ENCODE peak calls at places on chromosomes 5 and 9, in six cellular contexts. N, Q, Z, G, H and A are unnamed samples.

GRCh38 chr9:115167175-115167574 is 49.2 kb upstream of the TNC start:
- DNase-seq in Z (no peak), Q (no peak), G (no peak), N (no peak), H (peak), A (no peak)

GRCh38 chr5:6729400-6730310 is 16.4 kb downstream of the TENT4A start:
- DNase-seq in Z (no peak), Q (peak), H (peak), G (no peak), N (no peak), A (no peak)

GRCh38 chr5:1050449-1051365 is 42.1 kb downstream of the NKD2 start:
- DNase-seq in Q (no peak), Z (no peak), H (no peak), G (no peak), N (no peak), A (no peak)

GRCh38 chr9:134854541-134854981 is 26.0 kb upstream of the FCN2 start:
- DNase-seq in Q (no peak), H (no peak), G (no peak), N (no peak), Z (no peak), A (no peak)

GRCh38 chr5:145510324-145510723 is 324.8 kb downstream of the PRELID2 start:
- DNase-seq in H (no peak), Z (no peak), N (no peak), G (no peak), Q (no peak), A (no peak)

GRCh38 chr5:107398703-107399102 is 272.0 kb downstream of the EFNA5 start:
- DNase-seq in Q (no peak), H (no peak), G (no peak), N (no peak), Z (no peak), A (no peak)

GRCh38 chr9:87270241-87271234 is 227.1 kb upstream of the DAPK1 start:
- DNase-seq in Z (no peak), N (no peak), Q (peak), H (peak), G (no peak), A (no peak)

GRCh38 chr9:123432331-123433236 is 76.6 kb downstream of the CRB2 start:
- DNase-seq in Q (no peak), G (no peak), Z (no peak), N (no peak), H (no peak), A (no peak)

GRCh38 chr5:75640395-75640794 is 29.1 kb downstream of the ANKDD1B start:
- DNase-seq in G (no peak), Z (no peak), H (peak), N (no peak), Q (no peak), A (no peak)

GRCh38 chr9:99299214-99300102 is 77.4 kb downstream of the SEC61B start:
- DNase-seq in G (no peak), H (peak), Q (no peak), N (peak), Z (no peak), A (no peak)

GRCh38 chr5:147751156-147751830 is 31.2 kb downstream of the JAKMIP2 start:
- DNase-seq in G (no peak), H (no peak), Q (no peak), Z (no peak), N (peak), A (no peak)

GRCh38 chr5:128534729-128535128 is 3.3 kb downstream of the FBN2 start:
- DNase-seq in Z (no peak), G (no peak), Q (peak), H (peak), N (no peak), A (no peak)

GRCh38 chr5:103424008-103424407 is 138.6 kb downstream of the NUDT12 start:
- DNase-seq in Z (no peak), N (no peak), G (no peak), Q (no peak), H (no peak), A (no peak)

GRCh38 chr5:62043289-62044274 is 262.4 kb upstream of the KIF2A start:
- DNase-seq in H (no peak), G (no peak), Z (no peak), N (no peak), Q (no peak), A (no peak)

GRCh38 chr5:154516475-154516874 is 38.4 kb upstream of the HAND1 start:
- DNase-seq in N (no peak), H (no peak), G (no peak), Q (no peak), Z (no peak), A (no peak)

GRCh38 chr5:15938961-15939360 is 240.6 kb downstream of the MARCHF11 start:
- DNase-seq in Z (no peak), N (no peak), Q (no peak), G (no peak), H (peak), A (no peak)

GRCh38 chr5:9558319-9558965 is 12.6 kb upstream of the SEMA5A start:
- DNase-seq in G (no peak), N (no peak), H (no peak), Q (peak), Z (no peak), A (no peak)

GRCh38 chr9:69190866-69191672 is 17.0 kb downstream of the TJP2 start:
- DNase-seq in N (no peak), Q (no peak), Z (no peak), G (no peak), H (no peak), A (no peak)

GRCh38 chr9:89608646-89609335 is 4.0 kb downstream of the GADD45G start:
- DNase-seq in Q (no peak), H (no peak), G (no peak), Z (no peak), N (no peak), A (no peak)

GRCh38 chr5:1736065-1736464 is 63.6 kb downstream of the MRPL36 start:
- DNase-seq in H (no peak), G (no peak), Q (no peak), Z (no peak), N (no peak), A (no peak)

GRCh38 chr5:72434781-72435437 is 72.3 kb downstream of the ZNF366 start:
- DNase-seq in H (no peak), G (no peak), N (no peak), Q (no peak), Z (no peak), A (no peak)

GRCh38 chr9:136518623-136519022 is 27.2 kb downstream of the NOTCH1 start:
- DNase-seq in N (no peak), Q (no peak), G (no peak), Z (no peak), H (no peak), A (no peak)

GRCh38 chr9:20189871-20190270 is 401.0 kb upstream of the SLC24A2 start:
- DNase-seq in G (no peak), Z (no peak), N (no peak), H (no peak), Q (no peak), A (no peak)